ENCODE peak calls at places on chromosomes 11 and 22, in eight cellular contexts. K is AG04450; Y is activated effector memory CD4-positive, alpha-beta T cell treated with Interleukin-2 at 50 U/mL for 16 hours; L is AG08396; A is mesendoderm; U is CD8-positive, alpha-beta T cell; Z is mucosa of descending colon; C is mammary epithelial cell. D is an unnamed sample.

GRCh38 chr11:118305726-118306125 is 1.2 kb downstream of the CD3E start:
- DNase-seq in K (no peak), Y (peak), L (no peak), A (no peak), U (peak), Z (no peak), C (no peak), D (peak)

GRCh38 chr11:130115218-130115617 is 44.4 kb upstream of the ST14 start:
- DNase-seq in K (peak), Y (no peak), L (peak), A (no peak), U (no peak), Z (no peak), C (no peak), D (no peak)

GRCh38 chr11:130601141-130601540 is 152.7 kb downstream of the ADAMTS15 start:
- DNase-seq in K (no peak), Y (no peak), L (peak), A (peak), U (no peak), Z (peak), C (no peak), D (no peak)

GRCh38 chr11:942853-943252 is 17.2 kb downstream of the AP2A2 start:
- DNase-seq in K (no peak), Y (no peak), L (no peak), A (no peak), U (no peak), Z (no peak), C (peak), D (no peak)

GRCh38 chr11:61757213-61757862 is 4.9 kb downstream of the MYRF start:
- DNase-seq in K (no peak), Y (no peak), L (no peak), A (no peak), U (no peak), Z (no peak), C (no peak), D (no peak)

GRCh38 chr22:29079218-29079901 is 6.5 kb downstream of the KREMEN1 start:
- DNase-seq in K (no peak), Y (no peak), L (no peak), A (no peak), U (no peak), Z (peak), C (no peak), D (no peak)

GRCh38 chr11:88979641-88980040 is 86.1 kb downstream of the GRM5 start:
- DNase-seq in K (peak), Y (no peak), L (peak), A (peak), U (no peak), Z (no peak), C (peak), D (no peak)

GRCh38 chr11:100438366-100438765 is 248.7 kb upstream of the ARHGAP42 start:
- DNase-seq in K (no peak), Y (no peak), L (no peak), A (no peak), U (no peak), Z (no peak), C (no peak), D (no peak)

GRCh38 chr11:77473001-77473800 is 693 bp downstream of the PAK1 start:
- DNase-seq in K (no peak), Y (peak), L (peak), A (peak), U (peak), Z (peak), C (peak), D (peak)

GRCh38 chr11:117544431-117544830 is 216.8 kb downstream of the CEP164 start:
- DNase-seq in K (no peak), Y (no peak), L (no peak), A (no peak), U (no peak), Z (peak), C (no peak), D (no peak)

GRCh38 chr11:125141686-125142535 is 22.6 kb upstream of the PKNOX2 start:
- DNase-seq in K (no peak), Y (peak), L (peak), A (peak), U (peak), Z (peak), C (no peak), D (peak)

GRCh38 chr11:127639916-127640315 is 639.3 kb upstream of the KIRREL3 start:
- DNase-seq in K (no peak), Y (no peak), L (no peak), A (no peak), U (no peak), Z (no peak), C (peak), D (no peak)

GRCh38 chr22:23862103-23862502 is 4.4 kb downstream of the SLC2A11 start:
- DNase-seq in K (no peak), Y (no peak), L (peak), A (peak), U (no peak), Z (peak), C (peak), D (no peak)

GRCh38 chr11:86513138-86513537 is 138.5 kb downstream of the CCDC81 start:
- DNase-seq in K (no peak), Y (no peak), L (no peak), A (no peak), U (no peak), Z (no peak), C (no peak), D (no peak)

GRCh38 chr11:95134491-95134890 is 44.8 kb downstream of the ENDOD1 start:
- DNase-seq in K (no peak), Y (no peak), L (peak), A (no peak), U (no peak), Z (no peak), C (peak), D (no peak)

GRCh38 chr11:42301777-42302176 is 842.3 kb upstream of the LRRC4C start:
- DNase-seq in K (no peak), Y (no peak), L (no peak), A (no peak), U (no peak), Z (no peak), C (no peak), D (no peak)

GRCh38 chr11:15258433-15259350 is 144.0 kb downstream of the INSC start:
- DNase-seq in K (no peak), Y (no peak), L (peak), A (peak), U (no peak), Z (peak), C (peak), D (no peak)

GRCh38 chr22:30438559-30438958 is 13.0 kb downstream of the MTFP1 start:
- DNase-seq in K (no peak), Y (no peak), L (no peak), A (no peak), U (no peak), Z (peak), C (no peak), D (no peak)

GRCh38 chr22:37507731-37508130 is 11.5 kb downstream of the CARD10 start:
- DNase-seq in K (no peak), Y (no peak), L (no peak), A (no peak), U (no peak), Z (no peak), C (no peak), D (no peak)

GRCh38 chr22:46634011-46634699 is 14.0 kb downstream of the GRAMD4 start:
- DNase-seq in K (no peak), Y (no peak), L (no peak), A (peak), U (no peak), Z (no peak), C (no peak), D (no peak)

GRCh38 chr22:42179616-42180015 is 49.0 kb upstream of the CYP2D6 start:
- DNase-seq in K (peak), Y (no peak), L (peak), A (no peak), U (no peak), Z (no peak), C (peak), D (no peak)

D was measured in activated T-helper 1 cell treated with Interleukin-2 at 50 U/mL for 16 hours.